ENCODE peak calls at places on chromosomes 16 and 17, in four cellular contexts. K, R, F and I are unnamed samples.
A peak's percentile ranks its signal among the peaks of the same experiment; 100 is the strongest.

GRCh38 chr17:47855737-47856136 is 4.8 kb upstream of the SP6 start:
- DNase-seq in K (no peak), R (no peak), F (no peak), I (no peak)

GRCh38 chr17:48441231-48441711 is 11.3 kb upstream of the SKAP1 start:
- DNase-seq in K (no peak), R (no peak), F (no peak), I (no peak)

GRCh38 chr16:23182675-23183485 is at the start of gene SCNN1G:
- DNase-seq in K (peak; percentile 39), R (no peak), F (no peak), I (no peak)

GRCh38 chr17:81148571-81148970 is 16.7 kb upstream of the PVALEF start:
- DNase-seq in K (no peak), R (no peak), F (no peak), I (no peak)

GRCh38 chr16:49643429-49644142 is 212.3 kb downstream of the ZNF423 start:
- DNase-seq in K (no peak), R (no peak), F (peak; percentile 78), I (peak; percentile 92)

GRCh38 chr17:17269926-17270773 is 10.9 kb downstream of the COPS3 start:
- DNase-seq in K (no peak), R (no peak), F (no peak), I (no peak)

GRCh38 chr16:74738134-74738541 is 36.5 kb downstream of the FA2H start:
- DNase-seq in K (no peak), R (no peak), F (peak; percentile 25), I (no peak)

GRCh38 chr17:1473170-1473569 is 17.1 kb upstream of the CRK start:
- DNase-seq in K (no peak), R (no peak), F (no peak), I (no peak)

GRCh38 chr17:73815474-73815873 is 171.2 kb upstream of the SDK2 start:
- DNase-seq in K (no peak), R (no peak), F (no peak), I (no peak)

GRCh38 chr17:78708510-78708973 is 73.5 kb downstream of the CYTH1 start:
- DNase-seq in K (peak; percentile 75), R (peak; percentile 92), F (peak; percentile 83), I (peak; percentile 86)

GRCh38 chr16:49497466-49497865 is 123.9 kb downstream of the C16orf78 start:
- DNase-seq in K (no peak), R (peak; percentile 60), F (no peak), I (no peak)

GRCh38 chr17:57442401-57442823 is 186.1 kb downstream of the MSI2 start:
- DNase-seq in K (no peak), R (no peak), F (peak; percentile 91), I (peak; percentile 75)

GRCh38 chr17:64492481-64493109 is 4.3 kb downstream of the POLG2 start:
- DNase-seq in K (no peak), R (no peak), F (no peak), I (peak; percentile 23)

GRCh38 chr17:69047368-69048263 is 13.1 kb downstream of the ABCA9 start:
- DNase-seq in K (peak; percentile 46), R (peak; percentile 87), F (peak; percentile 75), I (peak; percentile 77)

GRCh38 chr17:80025796-80026195 is 9.9 kb downstream of the TBC1D16 start:
- DNase-seq in K (no peak), R (no peak), F (peak; percentile 59), I (no peak)

GRCh38 chr16:86072328-86073102 is 173.6 kb downstream of the IRF8 start:
- DNase-seq in K (peak; percentile 82), R (no peak), F (peak; percentile 86), I (peak; percentile 70)

GRCh38 chr16:1612320-1613111 is at the start of gene CRAMP1:
- DNase-seq in K (no peak), R (peak; percentile 86), F (no peak), I (no peak)

GRCh38 chr16:9302102-9302501 is 210.7 kb downstream of the HAPSTR1 start:
- DNase-seq in K (no peak), R (peak; percentile 56), F (no peak), I (no peak)

GRCh38 chr16:50747206-50747956 is 5.5 kb downstream of the CYLD start:
- DNase-seq in K (no peak), R (no peak), F (no peak), I (no peak)

GRCh38 chr17:82419471-82419995 is 1.1 kb upstream of the OGFOD3 start:
- DNase-seq in K (no peak), R (no peak), F (no peak), I (peak; percentile 21)

GRCh38 chr17:79033741-79034501 is 10.0 kb downstream of the C1QTNF1 start:
- DNase-seq in K (no peak), R (peak; percentile 87), F (no peak), I (no peak)

GRCh38 chr16:57146735-57147134 is 39.1 kb downstream of the PSME3IP1 start:
- DNase-seq in K (peak; percentile 18), R (peak; percentile 60), F (no peak), I (no peak)

GRCh38 chr17:45429338-45430005 is 3.2 kb downstream of the ARHGAP27 start:
- DNase-seq in K (peak; percentile 60), R (no peak), F (no peak), I (peak; percentile 12)

GRCh38 chr17:64192588-64192987 is 62.6 kb upstream of the ERN1 start:
- DNase-seq in K (no peak), R (no peak), F (no peak), I (no peak)

GRCh38 chr17:76071497-76072148 is 694 bp downstream of the SRP68 start:
- DNase-seq in K (no peak), R (no peak), F (no peak), I (no peak)

GRCh38 chr16:73228649-73229048 is 180.7 kb upstream of the ZFHX3 start:
- DNase-seq in K (no peak), R (no peak), F (peak; percentile 98), I (peak; percentile 62)

GRCh38 chr16:86831366-86831765 is 253.0 kb downstream of the FOXL1 start:
- DNase-seq in K (no peak), R (no peak), F (no peak), I (no peak)

GRCh38 chr16:74862743-74863244 is 88.2 kb upstream of the FA2H start:
- DNase-seq in K (peak; percentile 60), R (no peak), F (peak; percentile 47), I (peak; percentile 50)

GRCh38 chr17:2040219-2040827 is 1.5 kb upstream of the OVCA2 start:
- DNase-seq in K (no peak), R (peak; percentile 80), F (no peak), I (no peak)

GRCh38 chr17:17511971-17512858 is 16.0 kb upstream of the RASD1 start:
- DNase-seq in K (no peak), R (no peak), F (peak; percentile 93), I (peak; percentile 96)

GRCh38 chr16:711548-712320 is 3.2 kb upstream of the METRN start:
- DNase-seq in K (peak; percentile 86), R (peak; percentile 95), F (peak; percentile 50), I (peak; percentile 50)

GRCh38 chr16:51289336-51289735 is 138.3 kb upstream of the SALL1 start:
- DNase-seq in K (no peak), R (no peak), F (no peak), I (no peak)

GRCh38 chr16:1342526-1343427 is 8.9 kb downstream of the TSR3 start:
- DNase-seq in K (peak; percentile 99), R (peak; percentile 98), F (peak; percentile 82), I (peak; percentile 82)

GRCh38 chr16:14125030-14125681 is 54.0 kb downstream of the MRTFB start:
- DNase-seq in K (no peak), R (no peak), F (no peak), I (no peak)

GRCh38 chr17:34357398-34357797 is 1.1 kb downstream of the CCL13 start:
- DNase-seq in K (no peak), R (no peak), F (no peak), I (no peak)

GRCh38 chr17:75535119-75535537 is 9.6 kb downstream of the LLGL2 start:
- DNase-seq in K (no peak), R (no peak), F (no peak), I (no peak)

DNA sequence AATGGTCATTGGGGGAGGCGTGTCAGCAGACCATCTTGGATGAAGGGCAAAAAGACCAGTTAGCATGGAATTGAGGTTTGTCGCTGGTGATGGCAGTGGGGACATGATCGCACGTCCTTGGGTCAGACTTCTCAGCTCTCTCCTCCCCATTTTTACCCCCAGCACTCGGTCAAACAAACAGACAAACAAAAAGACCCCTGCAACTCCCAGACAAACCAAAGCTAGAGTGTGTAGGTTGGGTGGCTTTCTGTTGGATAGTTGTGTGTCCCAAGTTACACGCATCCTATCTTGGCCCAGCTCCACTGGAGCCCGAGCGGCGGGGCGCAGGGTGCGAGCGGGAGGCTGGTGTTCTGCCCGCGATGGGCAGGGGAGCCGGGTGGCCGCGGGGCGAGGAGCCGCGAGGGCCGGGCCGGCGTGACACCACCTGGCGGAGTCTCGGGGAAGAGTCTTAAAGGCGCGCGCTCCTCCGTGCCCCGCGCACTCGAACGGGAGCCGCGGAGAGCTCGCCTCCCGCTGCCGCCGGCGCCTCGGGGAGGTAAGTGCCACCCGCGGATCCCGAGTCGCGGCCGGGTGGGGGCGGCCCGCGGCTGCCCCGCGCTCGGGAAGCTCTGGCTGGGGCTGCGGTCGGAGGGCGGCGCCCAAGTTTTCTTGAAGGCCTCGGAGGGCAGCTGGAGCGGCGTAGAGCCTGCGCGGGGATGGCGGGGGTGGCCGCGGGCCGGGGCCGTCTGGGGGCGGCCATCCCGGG is 18.5 kb upstream of the NTN1 start:
- DNase-seq in K (peak; percentile 37), R (peak; percentile 88), F (no peak), I (no peak)
- H3K4me3 ChIP-seq in K (peak overlapping the region; percentile 28), R (no peak overlapping the region), F (no peak overlapping the region), I (no peak overlapping the region)

GRCh38 chr16:55508271-55508921 is 476 bp upstream of the LPCAT2 start:
- DNase-seq in K (no peak), R (no peak), F (no peak), I (no peak)
- H3K4me3 ChIP-seq in K (no peak overlapping the region), R (peak overlapping the region; percentile 78), F (no peak overlapping the region), I (peak overlapping the region; percentile 78)

DNA sequence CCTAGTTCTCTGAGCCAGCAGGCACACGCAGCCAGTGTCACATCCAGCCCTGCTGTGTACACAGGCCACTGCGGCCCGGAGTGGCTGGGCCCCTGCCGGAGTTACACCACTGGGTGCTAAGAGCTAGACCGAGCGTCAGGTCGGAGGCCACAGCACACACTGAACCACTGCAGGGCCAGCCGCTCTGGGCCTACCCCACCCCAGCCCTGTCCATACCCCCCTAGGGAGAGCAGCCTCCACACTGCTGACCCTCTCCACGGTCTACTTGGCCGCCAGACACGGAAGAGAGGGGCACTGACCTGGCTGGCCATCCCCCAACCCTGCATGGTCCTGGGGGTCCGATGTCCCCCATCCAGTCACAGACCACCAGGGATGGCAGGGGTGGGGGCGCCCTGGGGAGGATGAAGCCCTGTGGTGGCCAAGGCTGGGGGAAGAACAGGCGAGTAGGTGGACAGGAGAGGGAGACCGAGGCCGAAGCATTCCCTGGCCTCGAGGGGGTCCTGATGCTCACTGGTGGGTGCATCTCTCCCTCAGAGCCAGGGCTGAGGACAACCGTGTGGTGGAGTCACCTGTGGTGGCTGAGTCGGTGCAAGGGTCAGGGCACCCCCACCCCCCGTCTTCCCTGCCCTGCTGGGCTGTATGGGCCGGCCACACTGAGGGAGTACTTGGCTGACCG is 34.9 kb upstream of the ZC3H18 start:
- DNase-seq in K (no peak), R (no peak), F (no peak), I (no peak)
- H3K4me3 ChIP-seq in K (peak overlapping the region; percentile 29), R (no peak overlapping the region), F (peak overlapping the region; percentile 36), I (peak overlapping the region; percentile 34)

GRCh38 chr16:67539271-67539670 is 10.6 kb downstream of the RIPOR1 start:
- DNase-seq in K (no peak), R (no peak), F (no peak), I (no peak)
- H3K4me3 ChIP-seq in K (no peak overlapping the region), R (no peak overlapping the region), F (no peak overlapping the region), I (no peak overlapping the region)

GRCh38 chr16:54510619-54511018 is 224.0 kb upstream of the IRX3 start:
- DNase-seq in K (no peak), R (no peak), F (no peak), I (peak; percentile 37)
- H3K4me3 ChIP-seq in K (no peak overlapping the region), R (no peak overlapping the region), F (no peak overlapping the region), I (no peak overlapping the region)

GRCh38 chr17:38451840-38452529 is 23.7 kb downstream of the ARHGAP23 start:
- DNase-seq in K (no peak), R (no peak), F (peak; percentile 94), I (peak; percentile 92)
- H3K4me3 ChIP-seq in K (no peak overlapping the region), R (no peak overlapping the region), F (peak overlapping the region; percentile 30), I (peak overlapping the region; percentile 2)